ENCODE peak calls at places on chromosomes 7 and 10, in eight cellular contexts. U is bronchial epithelial cell; L is heart right ventricle; E is heart left ventricle; S is left ventricle myocardium inferior; J is fibroblast of pulmonary artery; W is uterus; M is CD8-positive, alpha-beta T cell. Z is an unnamed sample.

GRCh38 chr10:133444342-133445267 is 9.1 kb upstream of the SCART1 start:
- DNase-seq in U (no peak), L (no peak), E (no peak), S (no peak), J (no peak), W (no peak), M (no peak), Z (no peak)

GRCh38 chr10:36759111-36759805 is 366.1 kb upstream of the ANKRD30A start:
- DNase-seq in U (peak), L (no peak), E (no peak), S (no peak), J (peak), W (no peak), M (no peak), Z (peak)

GRCh38 chr7:4854916-4855315 is 6.9 kb downstream of the PAPOLB start:
- DNase-seq in U (no peak), L (no peak), E (no peak), S (no peak), J (no peak), W (no peak), M (no peak), Z (no peak)

GRCh38 chr10:91349381-91349780 is 60.8 kb upstream of the HECTD2 start:
- DNase-seq in U (peak), L (no peak), E (no peak), S (no peak), J (peak), W (no peak), M (no peak), Z (peak)

GRCh38 chr10:58516118-58516517 is 3.4 kb downstream of the BICC1 start:
- DNase-seq in U (no peak), L (no peak), E (no peak), S (no peak), J (no peak), W (no peak), M (no peak), Z (peak)

GRCh38 chr10:70475661-70476060 is 2.9 kb upstream of the PALD1 start:
- DNase-seq in U (peak), L (no peak), E (no peak), S (no peak), J (no peak), W (no peak), M (no peak), Z (no peak)

GRCh38 chr10:92590623-92591549 is 2.0 kb upstream of the KIF11 start:
- DNase-seq in U (no peak), L (peak), E (peak), S (peak), J (peak), W (peak), M (no peak), Z (peak)

GRCh38 chr7:84675633-84676034 is 481.0 kb upstream of the SEMA3A start:
- DNase-seq in U (peak), L (no peak), E (no peak), S (no peak), J (no peak), W (no peak), M (no peak), Z (no peak)

GRCh38 chr10:30999084-30999712 is 32.5 kb downstream of the ZNF438 start:
- DNase-seq in U (peak), L (no peak), E (peak), S (no peak), J (peak), W (no peak), M (no peak), Z (no peak)

GRCh38 chr10:124032982-124033886 is 60.2 kb downstream of the CHST15 start:
- DNase-seq in U (peak), L (no peak), E (no peak), S (no peak), J (peak), W (no peak), M (no peak), Z (peak)

GRCh38 chr7:12895296-12895695 is 207.9 kb downstream of the ARL4A start:
- DNase-seq in U (no peak), L (no peak), E (no peak), S (no peak), J (no peak), W (no peak), M (no peak), Z (no peak)

GRCh38 chr10:81021428-81022129 is 483.9 kb downstream of the SH2D4B start:
- DNase-seq in U (no peak), L (no peak), E (no peak), S (no peak), J (no peak), W (no peak), M (no peak), Z (no peak)

GRCh38 chr10:113199459-113199858 is 249.4 kb downstream of the TCF7L2 start:
- DNase-seq in U (peak), L (no peak), E (no peak), S (no peak), J (peak), W (no peak), M (no peak), Z (peak)

GRCh38 chr10:73628405-73628804 is 12.9 kb downstream of the MYOZ1 start:
- DNase-seq in U (peak), L (no peak), E (no peak), S (no peak), J (no peak), W (no peak), M (no peak), Z (no peak)

GRCh38 chr7:55314967-55315366 is 50.2 kb upstream of the LANCL2 start:
- DNase-seq in U (no peak), L (no peak), E (no peak), S (no peak), J (no peak), W (no peak), M (no peak), Z (no peak)

GRCh38 chr7:42978496-42978895 is 46.3 kb downstream of the MRPL32 start:
- DNase-seq in U (no peak), L (no peak), E (no peak), S (no peak), J (peak), W (no peak), M (no peak), Z (no peak)

GRCh38 chr10:34719746-34720145 is 95.3 kb downstream of the PARD3 start:
- DNase-seq in U (peak), L (no peak), E (no peak), S (no peak), J (no peak), W (no peak), M (no peak), Z (no peak)

GRCh38 chr10:28542728-28543127 is 9.8 kb downstream of the WAC start:
- DNase-seq in U (no peak), L (no peak), E (no peak), S (no peak), J (no peak), W (no peak), M (no peak), Z (no peak)

GRCh38 chr7:17144313-17144712 is 154.1 kb upstream of the AHR start:
- DNase-seq in U (peak), L (no peak), E (no peak), S (no peak), J (no peak), W (no peak), M (peak), Z (peak)

GRCh38 chr7:104922187-104923009 is 91.6 kb upstream of the KMT2E start:
- DNase-seq in U (no peak), L (no peak), E (no peak), S (no peak), J (peak), W (no peak), M (no peak), Z (no peak)

GRCh38 chr10:7819126-7819470 is 793 bp downstream of the TAF3 start:
- DNase-seq in U (peak), L (no peak), E (peak), S (peak), J (peak), W (no peak), M (no peak), Z (peak)

GRCh38 chr10:114638874-114639625 is 19.0 kb downstream of the ABLIM1 start:
- DNase-seq in U (no peak), L (no peak), E (no peak), S (no peak), J (peak), W (no peak), M (no peak), Z (peak)

GRCh38 chr7:109641445-109641844 is 1071.8 kb downstream of the DNAJB9 start:
- DNase-seq in U (no peak), L (no peak), E (no peak), S (no peak), J (no peak), W (no peak), M (no peak), Z (no peak)

GRCh38 chr7:82235710-82236109 is 207.9 kb downstream of the CACNA2D1 start:
- DNase-seq in U (peak), L (no peak), E (no peak), S (no peak), J (peak), W (no peak), M (no peak), Z (peak)

GRCh38 chr10:88281592-88282268 is 301.4 kb downstream of the RNLS start:
- DNase-seq in U (peak), L (no peak), E (no peak), S (no peak), J (peak), W (no peak), M (no peak), Z (peak)

GRCh38 chr10:33325929-33326328 is 8.5 kb downstream of the NRP1 start:
- DNase-seq in U (no peak), L (no peak), E (no peak), S (no peak), J (no peak), W (no peak), M (no peak), Z (no peak)

GRCh38 chr10:68137174-68137573 is 27.9 kb downstream of the MYPN start:
- DNase-seq in U (no peak), L (no peak), E (no peak), S (no peak), J (no peak), W (no peak), M (no peak), Z (peak)

GRCh38 chr7:151137076-151137611 is 30.4 kb downstream of the GBX1 start:
- DNase-seq in U (no peak), L (no peak), E (no peak), S (no peak), J (no peak), W (peak), M (no peak), Z (no peak)

GRCh38 chr10:88461426-88461825 is 121.7 kb downstream of the RNLS start:
- DNase-seq in U (no peak), L (no peak), E (no peak), S (no peak), J (no peak), W (no peak), M (no peak), Z (no peak)

GRCh38 chr7:132815696-132816334 is 239.5 kb upstream of the PLXNA4 start:
- DNase-seq in U (peak), L (no peak), E (no peak), S (no peak), J (peak), W (no peak), M (no peak), Z (peak)

DNA sequence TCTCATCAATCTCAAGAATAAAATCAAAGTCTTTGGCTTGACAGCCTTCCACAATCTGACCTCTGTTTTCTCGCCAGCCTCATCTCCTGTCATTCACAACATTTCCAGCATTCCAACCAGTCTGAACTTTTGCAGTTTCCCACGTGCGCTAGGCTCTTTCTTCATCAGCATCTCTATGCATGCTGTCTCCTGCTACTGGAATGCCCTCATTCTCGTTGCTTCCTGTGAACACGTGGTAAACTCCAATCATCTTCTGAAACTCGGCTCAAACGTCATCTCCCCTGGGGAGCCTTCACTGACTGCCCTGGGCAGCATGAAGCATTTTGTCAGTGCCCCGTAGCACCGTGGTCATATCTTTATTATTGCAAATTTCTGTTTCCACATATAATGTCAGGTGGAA is 12.2 kb upstream of the RSBN1L start:
- DNase-seq in U (peak), L (no peak), E (peak), S (peak), J (peak), W (no peak), M (no peak), Z (peak)
- TF ChIP-seq CTCF in U (no peak), L (no peak), E (no peak), S (no peak), J (no peak), W (no peak), M (no peak), Z (no peak)

DNA sequence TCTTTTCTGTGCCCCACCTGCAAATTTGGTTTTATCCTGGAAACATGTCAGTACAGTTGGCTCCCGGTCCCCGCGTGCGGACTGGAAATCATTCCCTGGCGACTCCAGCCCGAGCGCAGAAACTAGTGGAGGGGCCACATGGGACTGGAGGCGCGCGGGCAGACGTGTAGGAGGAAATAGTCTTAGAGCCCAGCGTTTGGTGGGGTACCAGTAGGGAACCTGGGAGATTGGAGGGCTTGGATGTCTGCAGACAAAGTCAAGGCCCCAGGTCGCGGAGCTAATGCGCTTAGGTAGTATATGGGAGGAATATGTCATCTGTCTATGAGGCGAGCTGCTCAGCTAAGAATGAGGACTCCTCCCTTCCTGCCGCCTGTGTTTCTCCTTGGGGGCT is 1.3 kb downstream of the GALNT17 start:
- DNase-seq in U (no peak), L (no peak), E (no peak), S (no peak), J (no peak), W (no peak), M (no peak), Z (no peak)
- H3K4me3 ChIP-seq in U (no peak), L (peak), E (peak), S (peak), J (no peak), W (peak), M (no peak), Z (no peak)

GRCh38 chr7:30284298-30285066 is at the start of gene ZNRF2:
- DNase-seq in U (peak), L (peak), E (peak), S (peak), J (peak), W (peak), M (peak), Z (peak)

GRCh38 chr7:30285531-30286284 is 1.3 kb downstream of the ZNRF2 start:
- DNase-seq in U (peak), L (peak), E (peak), S (peak), J (peak), W (peak), M (peak), Z (peak)

GRCh38 chr7:30282735-30283134 is 1.7 kb upstream of the ZNRF2 start:
- DNase-seq in U (no peak), L (no peak), E (no peak), S (no peak), J (no peak), W (no peak), M (no peak), Z (no peak)

GRCh38 chr7:30286749-30287148 is 2.4 kb downstream of the ZNRF2 start:
- DNase-seq in U (no peak), L (no peak), E (no peak), S (no peak), J (no peak), W (no peak), M (no peak), Z (no peak)

GRCh38 chr7:30285067-30285530 is 702 bp downstream of the ZNRF2 start:
- DNase-seq in U (no peak), L (no peak), E (peak), S (peak), J (peak), W (peak), M (peak), Z (no peak)
- TF ChIP-seq CTCF in U (no peak), L (no peak), E (no peak), S (peak), J (no peak), W (no peak), M (no peak), Z (no peak)

DNA sequence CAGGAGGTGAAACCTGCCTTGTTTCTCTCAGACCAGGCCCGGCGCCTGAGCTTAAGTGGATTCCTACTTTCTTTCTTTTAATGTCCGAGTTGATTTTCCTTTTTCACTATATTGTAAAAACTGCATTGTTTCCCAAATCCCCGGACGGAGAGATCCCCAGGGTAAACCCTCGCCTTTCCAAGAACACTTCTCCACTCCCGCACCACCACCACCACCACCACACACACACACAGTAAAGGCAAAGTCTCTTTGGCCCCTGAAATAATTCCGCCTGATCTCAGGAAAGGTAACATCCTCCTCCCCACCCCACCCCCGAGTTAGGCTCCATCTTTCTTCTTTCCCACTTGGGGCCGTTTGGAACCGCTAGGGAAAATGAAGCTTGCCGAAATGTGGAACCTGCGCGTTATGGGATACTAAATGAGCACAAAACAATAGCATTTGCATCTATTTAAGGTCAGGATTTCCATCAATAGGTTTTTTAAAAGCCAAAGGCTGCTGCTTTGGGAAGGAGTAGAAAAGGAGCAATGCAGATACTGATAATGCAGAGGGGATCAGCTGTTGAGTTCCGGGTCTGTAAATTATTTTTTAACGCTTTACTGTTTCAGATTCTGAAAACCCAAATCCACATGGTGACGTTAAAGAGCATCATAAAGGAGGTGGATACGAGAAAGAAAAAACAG is 2.5 kb downstream of the HPSE2 start:
- DNase-seq in U (no peak), L (no peak), E (no peak), S (no peak), J (no peak), W (no peak), M (no peak), Z (no peak)
- H3K4me3 ChIP-seq in U (no peak), L (peak), E (no peak), S (peak), J (no peak), W (peak), M (no peak), Z (no peak)

GRCh38 chr10:63115732-63116383 is 17.3 kb upstream of the NRBF2 start:
- DNase-seq in U (peak), L (peak), E (peak), S (peak), J (peak), W (peak), M (no peak), Z (peak)
- TF ChIP-seq CTCF in U (no peak), L (no peak), E (no peak), S (peak), J (peak), W (peak), M (no peak), Z (no peak)

GRCh38 chr10:46094931-46095755 is 49.1 kb upstream of the MSMB start:
- DNase-seq in U (peak), L (no peak), E (no peak), S (no peak), J (no peak), W (no peak), M (no peak), Z (no peak)
- H3K4me3 ChIP-seq in U (no peak), L (no peak), E (no peak), S (no peak), J (no peak), W (no peak), M (peak), Z (no peak)